ENCODE peak calls at places on chromosome 2, in eight cellular contexts. N, D, C, V, M, O, F and A are unnamed samples.

GRCh38 chr2:10489842-10490555 is 41.9 kb upstream of the ODC1 start:
- DNase-seq in N (no peak), V (no peak), F (no peak), O (peak; percentile 4), D (no peak), M (no peak), C (no peak), A (no peak)

GRCh38 chr2:7825591-7826312 is 856.1 kb upstream of the ID2 start:
- DNase-seq in D (no peak), M (no peak), N (no peak), O (peak; percentile 50), F (peak; percentile 94), C (no peak), V (peak; percentile 45), A (no peak)

GRCh38 chr2:176325732-176326131 is 56.5 kb downstream of the MTX2 start:
- DNase-seq in N (no peak), V (no peak), C (no peak), O (no peak), F (no peak), M (peak; percentile 23), D (no peak), A (peak; percentile 61)

GRCh38 chr2:128376241-128377041 is 57.8 kb upstream of the HS6ST1 start:
- DNase-seq in M (no peak), C (no peak), F (no peak), D (no peak), N (no peak), V (no peak), O (no peak), A (no peak)

GRCh38 chr2:72963423-72964145 is 46.3 kb downstream of the EMX1 start:
- DNase-seq in O (no peak), F (no peak), V (no peak), N (no peak), D (peak; percentile 22), C (no peak), M (peak; percentile 50), A (no peak)

GRCh38 chr2:75609937-75610508 is 36.6 kb upstream of the MRPL19 start:
- DNase-seq in F (no peak), D (no peak), V (no peak), N (no peak), M (no peak), O (peak; percentile 59), C (no peak), A (no peak)

GRCh38 chr2:85760872-85761271 is 7.1 kb downstream of the ATOH8 start:
- DNase-seq in O (no peak), F (no peak), C (no peak), M (no peak), N (no peak), V (no peak), D (peak; percentile 19), A (no peak)

GRCh38 chr2:38474833-38475566 is 97.9 kb upstream of the ATL2 start:
- DNase-seq in M (no peak), F (peak; percentile 35), O (no peak), N (no peak), C (no peak), D (no peak), V (no peak), A (no peak)

GRCh38 chr2:22329097-22329716 is 1055.8 kb upstream of the KLHL29 start:
- DNase-seq in O (no peak), M (no peak), C (no peak), N (no peak), V (no peak), D (no peak), F (no peak), A (no peak)

GRCh38 chr2:7634370-7634769 is 717.2 kb downstream of the RNF144A start:
- DNase-seq in O (no peak), F (no peak), C (no peak), D (no peak), N (no peak), M (no peak), V (no peak), A (peak; percentile 77)

GRCh38 chr2:8249191-8249590 is 432.7 kb upstream of the ID2 start:
- DNase-seq in D (no peak), V (no peak), O (peak; percentile 8), N (no peak), F (no peak), C (no peak), M (no peak), A (no peak)

GRCh38 chr2:42859006-42859552 is 66.7 kb upstream of the HAAO start:
- DNase-seq in M (peak; percentile 79), V (peak; percentile 56), N (peak; percentile 45), O (peak; percentile 73), D (no peak), F (peak; percentile 77), C (peak; percentile 57), A (peak; percentile 53)

GRCh38 chr2:162017233-162017632 is 56.8 kb downstream of the DPP4 start:
- DNase-seq in D (no peak), O (no peak), F (no peak), M (no peak), N (no peak), V (no peak), C (no peak), A (no peak)

GRCh38 chr2:158644139-158644538 is 151.0 kb upstream of the DAPL1 start:
- DNase-seq in C (no peak), M (no peak), D (no peak), V (peak; percentile 88), F (no peak), O (peak; percentile 69), N (no peak), A (no peak)

GRCh38 chr2:222241054-222241453 is 57.7 kb downstream of the PAX3 start:
- DNase-seq in C (no peak), N (no peak), O (no peak), F (no peak), D (no peak), V (no peak), M (peak; percentile 12), A (peak; percentile 7)

GRCh38 chr2:135782231-135782630 is 40.6 kb downstream of the UBXN4 start:
- DNase-seq in F (no peak), M (no peak), D (no peak), O (no peak), N (no peak), C (no peak), V (no peak), A (no peak)

GRCh38 chr2:118388771-118389170 is 300.5 kb downstream of the INSIG2 start:
- DNase-seq in D (no peak), O (peak; percentile 44), M (no peak), V (peak; percentile 19), F (no peak), C (no peak), N (no peak), A (no peak)

GRCh38 chr2:111919362-111919761 is 21.0 kb downstream of the MERTK start:
- DNase-seq in M (peak; percentile 31), C (no peak), O (no peak), V (no peak), F (no peak), D (no peak), N (no peak), A (no peak)

GRCh38 chr2:195674491-195675226 is 17.6 kb downstream of the SLC39A10 start:
- DNase-seq in M (no peak), C (no peak), F (no peak), D (no peak), N (no peak), O (peak; percentile 9), V (peak; percentile 63), A (no peak)

GRCh38 chr2:227509824-227510619 is 38.1 kb downstream of the AGFG1 start:
- DNase-seq in V (no peak), N (no peak), F (no peak), O (peak; percentile 38), D (no peak), M (no peak), C (no peak), A (no peak)

GRCh38 chr2:60796573-60797509 is 40.8 kb downstream of the PAPOLG start:
- DNase-seq in F (peak; percentile 34), O (no peak), V (no peak), M (no peak), N (no peak), D (no peak), C (no peak), A (no peak)

GRCh38 chr2:39232141-39232540 is 11.6 kb downstream of the CDKL4 start:
- DNase-seq in D (no peak), N (no peak), V (no peak), C (no peak), M (no peak), O (peak; percentile 23), F (no peak), A (no peak)

GRCh38 chr2:13474538-13474937 is 757.8 kb downstream of the TRIB2 start:
- DNase-seq in M (no peak), O (no peak), V (no peak), F (peak; percentile 16), D (no peak), N (no peak), C (no peak), A (no peak)

GRCh38 chr2:108944601-108945241 is 44.3 kb downstream of the EDAR start:
- DNase-seq in C (no peak), N (no peak), M (no peak), D (no peak), F (no peak), O (no peak), V (no peak), A (no peak)